ENCODE peak calls at places on chromosomes 13 and 19, in ten cellular contexts. One of them, this sample, is unnamed. For H3K4me1 and H3K36me3, the result is how much of the 10 kb centered on the place peaks cover.

GRCh38 chr19:33064117-33064777 is 441 bp downstream of the RHPN2 start:
- DNase-seq in uterus: no peak
- DNase-seq in neural progenitor cell: no peak
- DNase-seq in neuronal stem cell: peak
- DNase-seq in left lung: peak
- DNase-seq in trophoblast cell: no peak
- DNase-seq in PC-9: no peak
- DNase-seq in psoas muscle: peak
- DNase-seq in CD4-positive, alpha-beta memory T cell: no peak
- DNase-seq in fibroblast of lung: no peak
- DNase-seq in this sample: peak

GRCh38 chr13:27118428-27119054 is 53.1 kb downstream of the USP12 start:
- DNase-seq in neural progenitor cell: no peak
- DNase-seq in uterus: no peak
- DNase-seq in PC-9: no peak
- DNase-seq in psoas muscle: no peak
- DNase-seq in left lung: no peak
- DNase-seq in neuronal stem cell: no peak
- DNase-seq in fibroblast of lung: no peak
- DNase-seq in trophoblast cell: no peak
- DNase-seq in CD4-positive, alpha-beta memory T cell: no peak
- DNase-seq in this sample: no peak

GRCh38 chr19:35513231-35513974 is at the start of gene DMKN:
- DNase-seq in PC-9: peak
- DNase-seq in trophoblast cell: no peak
- DNase-seq in neuronal stem cell: no peak
- DNase-seq in neural progenitor cell: no peak
- DNase-seq in fibroblast of lung: peak
- DNase-seq in uterus: no peak
- DNase-seq in psoas muscle: no peak
- DNase-seq in CD4-positive, alpha-beta memory T cell: no peak
- DNase-seq in left lung: no peak
- DNase-seq in this sample: no peak

GRCh38 chr19:55643003-55643732 is at the start of gene ZNF581:
- DNase-seq in CD4-positive, alpha-beta memory T cell: peak
- DNase-seq in fibroblast of lung: peak
- DNase-seq in trophoblast cell: peak
- DNase-seq in PC-9: peak
- DNase-seq in uterus: peak
- DNase-seq in neural progenitor cell: peak
- DNase-seq in left lung: peak
- DNase-seq in neuronal stem cell: peak
- DNase-seq in psoas muscle: peak
- DNase-seq in this sample: peak

GRCh38 chr19:52492201-52492960 is 35.1 kb upstream of the ZNF808 start:
- DNase-seq in PC-9: no peak
- DNase-seq in trophoblast cell: peak
- DNase-seq in uterus: no peak
- DNase-seq in neural progenitor cell: peak
- DNase-seq in fibroblast of lung: no peak
- DNase-seq in left lung: peak
- DNase-seq in CD4-positive, alpha-beta memory T cell: no peak
- DNase-seq in psoas muscle: no peak
- DNase-seq in neuronal stem cell: peak
- DNase-seq in this sample: no peak

GRCh38 chr19:6218497-6219146 is 61.2 kb downstream of the MLLT1 start:
- DNase-seq in PC-9: peak
- DNase-seq in fibroblast of lung: peak
- DNase-seq in neuronal stem cell: peak
- DNase-seq in CD4-positive, alpha-beta memory T cell: peak
- DNase-seq in uterus: peak
- DNase-seq in psoas muscle: peak
- DNase-seq in neural progenitor cell: peak
- DNase-seq in left lung: peak
- DNase-seq in trophoblast cell: peak
- DNase-seq in this sample: peak

GRCh38 chr19:45091031-45091918 is 1.7 kb upstream of the PPP1R37 start:
- DNase-seq in neural progenitor cell: peak
- DNase-seq in uterus: peak
- DNase-seq in PC-9: peak
- DNase-seq in CD4-positive, alpha-beta memory T cell: peak
- DNase-seq in trophoblast cell: peak
- DNase-seq in left lung: peak
- DNase-seq in fibroblast of lung: peak
- DNase-seq in psoas muscle: peak
- DNase-seq in neuronal stem cell: peak
- DNase-seq in this sample: peak

GRCh38 chr19:18418725-18419194 is 438 bp upstream of the SSBP4 start:
- DNase-seq in neural progenitor cell: no peak
- DNase-seq in trophoblast cell: no peak
- DNase-seq in psoas muscle: peak
- DNase-seq in fibroblast of lung: no peak
- DNase-seq in PC-9: no peak
- DNase-seq in neuronal stem cell: no peak
- DNase-seq in CD4-positive, alpha-beta memory T cell: peak
- DNase-seq in left lung: peak
- DNase-seq in uterus: peak
- DNase-seq in this sample: no peak

GRCh38 chr19:39828015-39828633 is 5.8 kb downstream of the DYRK1B start:
- DNase-seq in PC-9: no peak
- DNase-seq in trophoblast cell: no peak
- DNase-seq in fibroblast of lung: no peak
- DNase-seq in neural progenitor cell: no peak
- DNase-seq in left lung: no peak
- DNase-seq in uterus: no peak
- DNase-seq in neuronal stem cell: no peak
- DNase-seq in psoas muscle: no peak
- DNase-seq in CD4-positive, alpha-beta memory T cell: no peak
- DNase-seq in this sample: no peak

GRCh38 chr19:4189641-4190040 is 7.2 kb downstream of the ANKRD24 start:
- DNase-seq in fibroblast of lung: no peak
- DNase-seq in psoas muscle: no peak
- DNase-seq in left lung: no peak
- DNase-seq in PC-9: no peak
- DNase-seq in trophoblast cell: no peak
- DNase-seq in neural progenitor cell: no peak
- DNase-seq in uterus: no peak
- DNase-seq in neuronal stem cell: no peak
- DNase-seq in CD4-positive, alpha-beta memory T cell: no peak
- DNase-seq in this sample: no peak

DNA sequence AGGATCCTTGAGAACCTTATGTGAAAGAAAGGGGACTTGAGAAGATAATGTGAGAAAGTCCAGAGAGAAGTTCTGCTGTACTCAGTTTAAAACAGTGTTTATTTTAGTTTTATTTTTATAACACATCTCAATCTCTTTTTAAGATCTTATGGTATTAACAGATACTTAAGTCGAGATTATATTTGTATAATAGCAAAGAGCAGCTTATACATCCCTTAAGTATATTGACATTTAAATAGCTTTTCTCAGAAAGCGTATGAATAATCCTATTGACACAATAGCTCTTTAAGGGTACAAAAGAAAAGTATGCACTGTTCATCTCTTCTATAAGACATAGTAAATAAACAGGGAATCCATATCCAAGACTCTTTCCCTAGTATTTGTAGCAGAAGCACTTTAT is 42.2 kb downstream of the TDRD3 start:
- DNase-seq in neuronal stem cell: no peak
- DNase-seq in fibroblast of lung: no peak
- DNase-seq in uterus: no peak
- DNase-seq in trophoblast cell: no peak
- DNase-seq in neural progenitor cell: no peak
- DNase-seq in CD4-positive, alpha-beta memory T cell: no peak
- DNase-seq in left lung: no peak
- DNase-seq in PC-9: no peak
- DNase-seq in psoas muscle: no peak
- DNase-seq in this sample: no peak
- H3K4me1 ChIP-seq in neuronal stem cell: under half
- H3K4me1 ChIP-seq in fibroblast of lung: under half
- H3K4me1 ChIP-seq in uterus: under half
- H3K4me1 ChIP-seq in trophoblast cell: under half
- H3K4me1 ChIP-seq in neural progenitor cell: under half
- H3K4me1 ChIP-seq in CD4-positive, alpha-beta memory T cell: under half
- H3K4me1 ChIP-seq in left lung: under half
- H3K4me1 ChIP-seq in PC-9: under half
- H3K4me1 ChIP-seq in psoas muscle: under half
- H3K4me1 ChIP-seq in this sample: under half

DNA sequence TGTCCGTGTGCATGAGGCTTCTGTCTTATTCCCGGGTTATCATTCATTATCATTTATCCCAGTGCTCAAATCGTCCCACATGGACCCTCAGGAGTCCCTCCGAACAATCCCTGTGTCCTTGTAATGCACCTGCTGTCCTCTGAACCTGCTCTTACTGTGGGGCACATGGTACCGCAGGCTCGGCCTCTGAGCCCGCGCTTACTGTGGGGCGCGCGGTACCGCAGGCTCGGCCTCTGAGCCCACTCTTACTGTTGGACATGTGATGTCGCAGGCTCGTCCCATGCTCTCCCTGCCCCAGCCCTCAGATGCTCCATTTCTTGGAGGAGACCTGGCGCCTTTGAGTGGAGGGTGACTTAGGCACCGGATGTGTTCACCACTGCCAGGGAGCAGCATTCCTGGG is 16.8 kb upstream of the ZNF554 start:
- DNase-seq in uterus: no peak
- DNase-seq in PC-9: no peak
- DNase-seq in psoas muscle: no peak
- DNase-seq in neural progenitor cell: no peak
- DNase-seq in fibroblast of lung: no peak
- DNase-seq in neuronal stem cell: no peak
- DNase-seq in trophoblast cell: no peak
- DNase-seq in left lung: peak
- DNase-seq in CD4-positive, alpha-beta memory T cell: no peak
- DNase-seq in this sample: no peak
- H3K36me3 ChIP-seq in uterus: under half
- H3K36me3 ChIP-seq in PC-9: under half
- H3K36me3 ChIP-seq in psoas muscle: under half
- H3K36me3 ChIP-seq in neural progenitor cell: under half
- H3K36me3 ChIP-seq in fibroblast of lung: under half
- H3K36me3 ChIP-seq in neuronal stem cell: half or more
- H3K36me3 ChIP-seq in trophoblast cell: half or more
- H3K36me3 ChIP-seq in left lung: under half
- H3K36me3 ChIP-seq in CD4-positive, alpha-beta memory T cell: under half
- H3K36me3 ChIP-seq in this sample: under half

GRCh38 chr19:14385492-14385891 is 4.2 kb downstream of the ADGRE5 start:
- DNase-seq in neuronal stem cell: no peak
- DNase-seq in left lung: no peak
- DNase-seq in uterus: no peak
- DNase-seq in trophoblast cell: no peak
- DNase-seq in fibroblast of lung: no peak
- DNase-seq in neural progenitor cell: no peak
- DNase-seq in CD4-positive, alpha-beta memory T cell: peak
- DNase-seq in psoas muscle: no peak
- DNase-seq in PC-9: no peak
- DNase-seq in this sample: no peak

GRCh38 chr19:14383898-14384669 is 2.8 kb downstream of the ADGRE5 start:
- DNase-seq in neural progenitor cell: no peak
- DNase-seq in fibroblast of lung: peak
- DNase-seq in PC-9: no peak
- DNase-seq in trophoblast cell: no peak
- DNase-seq in psoas muscle: no peak
- DNase-seq in CD4-positive, alpha-beta memory T cell: peak
- DNase-seq in neuronal stem cell: no peak
- DNase-seq in uterus: peak
- DNase-seq in left lung: no peak
- DNase-seq in this sample: no peak

GRCh38 chr19:14381689-14382474 is 638 bp downstream of the ADGRE5 start:
- DNase-seq in neuronal stem cell: no peak
- DNase-seq in uterus: peak
- DNase-seq in CD4-positive, alpha-beta memory T cell: peak
- DNase-seq in neural progenitor cell: no peak
- DNase-seq in PC-9: peak
- DNase-seq in psoas muscle: peak
- DNase-seq in left lung: peak
- DNase-seq in fibroblast of lung: peak
- DNase-seq in trophoblast cell: peak
- DNase-seq in this sample: peak

GRCh38 chr19:14378890-14379289 is 2.4 kb upstream of the ADGRE5 start:
- DNase-seq in trophoblast cell: no peak
- DNase-seq in neural progenitor cell: no peak
- DNase-seq in left lung: no peak
- DNase-seq in uterus: no peak
- DNase-seq in PC-9: no peak
- DNase-seq in CD4-positive, alpha-beta memory T cell: no peak
- DNase-seq in psoas muscle: no peak
- DNase-seq in neuronal stem cell: no peak
- DNase-seq in fibroblast of lung: no peak
- DNase-seq in this sample: no peak

DNA sequence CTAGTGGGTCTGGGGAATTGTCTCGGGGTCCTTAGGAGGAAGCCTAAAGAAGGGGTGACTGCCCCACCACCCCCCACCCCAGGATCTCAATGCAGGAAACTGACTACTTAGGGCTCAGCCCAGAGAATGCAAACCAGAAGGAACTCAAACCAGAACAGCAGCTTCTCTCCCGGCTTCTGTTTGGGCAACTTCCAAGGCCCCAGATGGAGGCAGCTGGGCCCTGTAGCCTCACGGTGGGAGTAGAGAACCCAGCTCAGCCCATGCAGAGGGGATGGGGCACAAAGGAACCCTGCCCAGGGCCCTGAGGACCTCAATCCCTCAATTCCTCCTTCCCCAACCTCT is 2.3 kb downstream of the ADGRE5 start:
- DNase-seq in PC-9: no peak
- DNase-seq in psoas muscle: no peak
- DNase-seq in uterus: peak
- DNase-seq in fibroblast of lung: peak
- DNase-seq in CD4-positive, alpha-beta memory T cell: peak
- DNase-seq in trophoblast cell: no peak
- DNase-seq in left lung: no peak
- DNase-seq in neural progenitor cell: no peak
- DNase-seq in neuronal stem cell: no peak
- DNase-seq in this sample: no peak
- H3K4me3 ChIP-seq in PC-9: peak
- H3K4me3 ChIP-seq in psoas muscle: peak
- H3K4me3 ChIP-seq in uterus: peak
- H3K4me3 ChIP-seq in fibroblast of lung: peak
- H3K4me3 ChIP-seq in CD4-positive, alpha-beta memory T cell: peak
- H3K4me3 ChIP-seq in trophoblast cell: no peak
- H3K4me3 ChIP-seq in left lung: peak
- H3K4me3 ChIP-seq in neural progenitor cell: no peak
- H3K4me3 ChIP-seq in neuronal stem cell: no peak
- H3K4me3 ChIP-seq in this sample: no peak

DNA sequence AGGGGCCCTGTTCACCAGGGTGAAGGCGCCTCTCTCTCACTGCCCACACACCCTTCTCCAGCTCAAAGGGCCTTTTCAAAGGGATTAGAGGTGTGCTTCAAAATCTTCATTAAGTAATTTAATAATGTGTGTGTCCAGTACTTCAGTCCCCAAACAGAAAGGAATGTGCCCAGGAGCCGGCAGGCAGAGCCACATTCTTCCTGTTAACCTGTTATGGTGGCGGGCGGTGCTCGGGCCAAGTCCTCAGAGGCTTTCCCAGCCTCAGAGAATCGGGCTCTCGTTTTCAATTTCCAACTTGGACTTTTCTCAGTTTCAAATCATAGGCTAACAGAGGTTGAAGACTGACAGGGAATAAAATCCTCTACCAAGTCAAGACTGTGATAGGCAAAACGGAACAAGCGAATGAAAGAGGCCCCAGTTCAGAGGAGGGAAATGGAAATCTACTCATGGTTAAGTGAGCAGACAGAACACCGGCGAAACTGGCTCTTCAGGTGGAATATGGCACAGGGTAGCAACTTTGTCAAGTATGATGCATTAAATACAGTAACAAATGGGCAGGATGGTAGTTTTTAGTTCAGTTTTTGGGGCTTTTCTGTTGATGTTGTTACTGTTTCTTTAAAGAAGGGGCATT is 68.6 kb downstream of the FOXO1 start:
- DNase-seq in neural progenitor cell: peak
- DNase-seq in neuronal stem cell: no peak
- DNase-seq in fibroblast of lung: no peak
- DNase-seq in uterus: no peak
- DNase-seq in PC-9: peak
- DNase-seq in CD4-positive, alpha-beta memory T cell: no peak
- DNase-seq in trophoblast cell: peak
- DNase-seq in psoas muscle: no peak
- DNase-seq in left lung: peak
- DNase-seq in this sample: no peak
- H3K4me1 ChIP-seq in neural progenitor cell: under half
- H3K4me1 ChIP-seq in neuronal stem cell: under half
- H3K4me1 ChIP-seq in fibroblast of lung: under half
- H3K4me1 ChIP-seq in uterus: under half
- H3K4me1 ChIP-seq in PC-9: under half
- H3K4me1 ChIP-seq in CD4-positive, alpha-beta memory T cell: half or more
- H3K4me1 ChIP-seq in trophoblast cell: under half
- H3K4me1 ChIP-seq in psoas muscle: half or more
- H3K4me1 ChIP-seq in left lung: under half
- H3K4me1 ChIP-seq in this sample: under half